ENCODE peak calls at places on chromosome X, in six cellular contexts. C is K562, H is HepG2, O is A549, S is endothelial cell of umbilical vein, F is GM12878. G is an unnamed sample.

GRCh38 chrX:131675596-131676194 is 131.8 kb downstream of the OR13H1 start:
- DNase-seq in C (peak; percentile 32), H (peak; percentile 8), O (peak; percentile 34), S (no peak), F (no peak), G (peak; percentile 35)

GRCh38 chrX:23525531-23525930 is 141.8 kb upstream of the PRDX4 start:
- DNase-seq in C (no peak), H (no peak), O (no peak), S (no peak), F (no peak), G (no peak)

GRCh38 chrX:20523626-20524312 is 257.1 kb upstream of the RPS6KA3 start:
- DNase-seq in C (no peak), H (no peak), O (no peak), S (no peak), F (no peak), G (peak; percentile 35)

GRCh38 chrX:153485396-153486080 is 9.2 kb upstream of the BGN start:
- DNase-seq in C (no peak), H (no peak), O (no peak), S (no peak), F (no peak), G (no peak)

GRCh38 chrX:87702795-87703194 is 185.2 kb downstream of the KLHL4 start:
- DNase-seq in C (no peak), H (no peak), O (no peak), S (no peak), F (no peak), G (no peak)

GRCh38 chrX:1462596-1463251 is 10.0 kb upstream of the ASMTL start:
- DNase-seq in C (peak; percentile 30), H (no peak), O (peak; percentile 40), S (peak; percentile 85), F (no peak), G (no peak)

GRCh38 chrX:115948018-115948923 is 222.3 kb upstream of the AGTR2 start:
- DNase-seq in C (peak; percentile 20), H (peak; percentile 47), O (no peak), S (no peak), F (peak; percentile 41), G (peak; percentile 39)

GRCh38 chrX:51837451-51837850 is 56.0 kb upstream of the MAGED1 start:
- DNase-seq in C (no peak), H (no peak), O (no peak), S (no peak), F (no peak), G (no peak)

DNA sequence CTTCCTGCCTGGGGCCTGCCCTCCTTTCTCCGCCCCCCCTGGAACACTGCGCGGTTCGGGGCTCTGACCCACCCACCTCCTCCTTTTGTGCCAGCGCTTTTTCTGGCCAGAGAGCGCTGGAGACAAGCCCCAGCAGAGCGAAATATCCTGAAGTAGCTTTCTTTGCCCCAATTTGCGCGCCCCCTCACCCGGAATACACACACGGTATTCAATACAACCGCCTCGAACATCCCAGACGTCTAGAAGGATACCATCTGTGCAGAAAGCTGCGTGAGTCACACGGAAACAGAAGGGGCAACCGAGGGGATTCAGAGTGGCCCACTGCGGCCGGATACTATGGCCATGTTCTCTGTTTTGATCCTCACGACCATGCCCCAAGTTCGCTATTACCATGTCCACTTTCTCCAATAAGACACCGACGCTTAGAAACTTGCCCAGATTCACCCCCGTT is 290 bp upstream of the SRPX start:
- DNase-seq in C (no peak), H (no peak), O (no peak), S (peak; percentile 35), F (no peak), G (no peak)
- TF ChIP-seq MYC in C (no peak), H (no peak), O (no peak), S (no peak), F (no peak), G (no peak)

DNA sequence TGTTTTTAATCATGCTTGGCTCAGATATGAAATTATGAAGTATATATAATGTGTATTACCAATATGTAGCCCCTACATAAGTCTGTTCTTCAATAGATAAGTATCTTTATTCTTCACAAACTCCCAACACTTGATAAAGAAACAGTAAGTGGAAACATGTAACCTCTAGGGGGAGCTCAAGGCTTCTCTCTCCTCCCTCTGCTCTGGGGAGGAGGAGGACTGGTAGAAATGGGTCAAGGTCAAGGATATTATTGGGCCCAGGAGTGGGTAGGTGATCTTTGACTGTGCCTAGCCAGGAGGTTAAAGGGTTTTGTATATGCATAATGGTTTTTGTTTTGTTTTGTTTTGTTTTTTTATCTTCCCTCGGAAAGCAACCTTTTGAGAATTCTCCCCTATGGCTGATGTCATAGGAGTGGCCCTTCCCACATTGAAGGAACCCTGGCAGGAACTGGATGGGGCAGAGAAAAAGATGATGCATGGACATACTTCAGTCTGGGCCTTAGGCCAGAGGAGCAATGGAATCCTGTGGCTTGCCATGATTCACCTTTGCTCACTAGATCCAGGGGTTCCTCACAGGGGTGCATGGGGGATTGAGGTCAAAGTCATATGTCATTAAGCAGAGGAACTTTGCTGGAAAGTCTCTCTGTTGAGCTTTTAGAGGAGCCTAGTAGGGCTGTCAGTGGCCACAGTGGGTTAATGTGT is 460.3 kb downstream of the MID1IP1 start:
- DNase-seq in C (peak; percentile 24), H (peak; percentile 0), O (peak; percentile 26), S (peak; percentile 53), F (no peak), G (peak; percentile 49)
- TF ChIP-seq MAX in C (no peak), H (no peak), O (no peak), S (no peak), F (no peak), G (no peak)

DNA sequence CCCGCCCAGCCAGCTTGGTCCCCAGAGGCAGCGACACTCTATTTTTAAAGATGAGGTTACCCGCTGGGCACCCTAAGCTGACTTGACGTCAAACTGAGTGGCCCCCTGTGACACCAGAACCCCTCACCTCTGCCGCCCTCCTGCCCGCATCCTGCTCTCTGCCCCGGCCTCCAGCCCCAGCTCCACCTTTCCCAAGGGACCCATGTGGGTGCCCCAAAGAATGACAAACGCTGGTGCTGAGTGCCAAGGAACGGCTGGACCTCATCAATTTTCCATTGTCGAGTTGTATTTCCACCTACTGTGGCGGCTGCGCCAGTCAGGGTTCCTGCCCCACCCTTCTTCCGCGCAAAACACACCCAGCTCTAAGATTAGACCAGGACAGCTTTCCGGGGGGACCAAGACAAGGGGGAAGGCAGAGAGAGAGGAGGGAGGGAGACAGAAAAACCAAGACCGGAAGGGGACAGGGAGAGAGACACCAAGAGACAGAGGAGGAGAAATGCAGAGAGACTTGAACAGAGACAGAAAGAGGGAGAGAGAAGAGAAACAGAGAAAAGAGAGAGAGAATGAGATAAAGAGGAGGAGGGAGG is 2.0 kb downstream of the PRKX start:
- DNase-seq in C (peak; percentile 41), H (no peak), O (no peak), S (no peak), F (peak; percentile 11), G (no peak)
- H3K4me3 ChIP-seq in C (peak overlapping the region; percentile 74), H (no peak overlapping the region), O (peak overlapping the region; percentile 63), S (peak overlapping the region; percentile 49), F (peak overlapping the region; percentile 77), G (peak overlapping the region; percentile 60)

DNA sequence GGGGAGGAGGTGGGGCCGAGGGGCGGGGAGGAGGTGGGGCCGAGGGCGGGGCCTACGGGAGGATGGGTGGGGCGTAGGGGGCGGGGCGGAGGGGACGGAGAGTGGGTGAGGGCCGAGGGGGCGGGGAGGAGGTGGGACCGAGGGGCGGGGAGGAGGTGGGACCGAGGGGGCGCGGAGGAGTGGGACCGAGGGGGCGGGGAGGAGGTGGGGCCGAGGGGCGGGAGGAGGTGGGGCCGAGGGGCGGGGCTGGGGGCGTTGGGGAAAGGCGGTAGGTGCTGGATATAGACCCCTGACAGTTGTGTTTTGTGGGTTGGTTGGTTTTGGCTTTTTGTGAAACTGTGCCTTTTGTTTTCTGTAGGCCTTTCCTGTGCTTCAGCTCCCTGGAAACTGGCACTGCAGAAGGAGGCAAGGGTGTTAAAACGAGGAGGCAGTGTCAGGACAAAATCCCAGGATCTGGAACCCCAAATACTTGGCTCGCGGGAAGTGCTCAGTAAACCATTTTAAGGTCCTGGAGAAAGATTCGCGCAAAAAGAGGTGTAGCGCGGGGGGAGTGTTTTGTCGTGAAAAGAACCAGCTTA is 580 bp upstream of the MMGT1 start:
- DNase-seq in C (no peak), H (peak; percentile 2), O (peak; percentile 73), S (peak; percentile 18), F (no peak), G (peak; percentile 80)
- TF ChIP-seq MYC in C (no peak), H (no peak), O (no peak), S (no peak), F (no peak), G (no peak)

DNA sequence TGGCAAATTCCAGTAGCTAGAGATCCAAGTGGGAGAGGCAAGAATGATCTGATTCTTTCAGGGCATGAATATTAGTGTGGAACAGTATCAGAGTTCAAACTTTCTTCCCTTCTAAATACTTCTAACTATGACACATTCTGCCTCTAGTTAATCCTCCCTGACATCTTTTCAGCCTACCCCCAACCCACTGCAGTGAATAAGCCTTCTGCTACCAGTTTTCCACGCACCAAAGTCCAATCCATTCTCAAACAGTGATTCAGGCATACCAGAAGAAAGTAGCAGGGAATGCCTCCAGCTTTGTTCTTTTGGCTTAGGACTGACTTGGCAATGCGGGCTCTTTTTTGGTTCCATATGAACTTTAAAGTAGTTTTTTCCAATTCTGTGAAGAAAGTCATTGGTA is 155.4 kb upstream of the FTHL17 start:
- DNase-seq in C (no peak), H (peak; percentile 63), O (no peak), S (no peak), F (no peak), G (no peak)
- TF ChIP-seq MAX in C (no peak), H (no peak), O (no peak), S (no peak), F (no peak), G (no peak)